ENCODE peak calls at places on chromosomes 16 and 17, in seven cellular contexts. One of them, this sample, is unnamed. For H3K9me2, the result is how much of the 10 kb centered on the place peaks cover.

GRCh38 chr17:73595068-73595865 is 49.0 kb downstream of the SDK2 start:
- DNase-seq in PC-3: no peak
- DNase-seq in SK-N-SH: peak
- DNase-seq in GM23338: peak
- DNase-seq in MM.1S: no peak
- DNase-seq in OCI-LY7: peak
- DNase-seq in HCT116: no peak
- DNase-seq in this sample: no peak

GRCh38 chr17:74259667-74260524 is 14.1 kb upstream of the DNAI2 start:
- DNase-seq in GM23338: peak
- DNase-seq in SK-N-SH: peak
- DNase-seq in HCT116: no peak
- DNase-seq in MM.1S: no peak
- DNase-seq in OCI-LY7: no peak
- DNase-seq in PC-3: peak
- DNase-seq in this sample: no peak

GRCh38 chr16:27179500-27180072 is 23.7 kb upstream of the KDM8 start:
- DNase-seq in GM23338: peak
- DNase-seq in MM.1S: peak
- DNase-seq in OCI-LY7: peak
- DNase-seq in HCT116: peak
- DNase-seq in SK-N-SH: peak
- DNase-seq in PC-3: peak
- DNase-seq in this sample: peak

GRCh38 chr17:28372203-28372944 is 880 bp downstream of the SARM1 start:
- DNase-seq in GM23338: peak
- DNase-seq in MM.1S: no peak
- DNase-seq in PC-3: no peak
- DNase-seq in SK-N-SH: peak
- DNase-seq in OCI-LY7: peak
- DNase-seq in HCT116: no peak
- DNase-seq in this sample: no peak

GRCh38 chr17:47066841-47067682 is 88.0 kb upstream of the RPRML start:
- DNase-seq in GM23338: peak
- DNase-seq in PC-3: peak
- DNase-seq in OCI-LY7: peak
- DNase-seq in MM.1S: peak
- DNase-seq in SK-N-SH: peak
- DNase-seq in HCT116: peak
- DNase-seq in this sample: peak

GRCh38 chr16:84785843-84786538 is 33.8 kb upstream of the CRISPLD2 start:
- DNase-seq in SK-N-SH: peak
- DNase-seq in MM.1S: no peak
- DNase-seq in GM23338: no peak
- DNase-seq in HCT116: no peak
- DNase-seq in PC-3: no peak
- DNase-seq in OCI-LY7: no peak
- DNase-seq in this sample: peak

GRCh38 chr17:339193-340061 is 13.2 kb downstream of the RPH3AL start:
- DNase-seq in MM.1S: no peak
- DNase-seq in GM23338: peak
- DNase-seq in HCT116: no peak
- DNase-seq in SK-N-SH: peak
- DNase-seq in OCI-LY7: no peak
- DNase-seq in PC-3: no peak
- DNase-seq in this sample: no peak

GRCh38 chr17:142876-143784 is 5.8 kb downstream of the SCGB1C2 start:
- DNase-seq in MM.1S: no peak
- DNase-seq in SK-N-SH: no peak
- DNase-seq in PC-3: no peak
- DNase-seq in OCI-LY7: no peak
- DNase-seq in GM23338: no peak
- DNase-seq in HCT116: no peak
- DNase-seq in this sample: no peak

GRCh38 chr16:24036614-24037013 is 200.8 kb downstream of the PRKCB start:
- DNase-seq in HCT116: peak
- DNase-seq in OCI-LY7: peak
- DNase-seq in MM.1S: peak
- DNase-seq in PC-3: peak
- DNase-seq in GM23338: peak
- DNase-seq in SK-N-SH: peak
- DNase-seq in this sample: peak

GRCh38 chr16:74909665-74910064 is 75.3 kb downstream of the WDR59 start:
- DNase-seq in PC-3: no peak
- DNase-seq in GM23338: no peak
- DNase-seq in HCT116: no peak
- DNase-seq in MM.1S: no peak
- DNase-seq in SK-N-SH: no peak
- DNase-seq in OCI-LY7: no peak
- DNase-seq in this sample: no peak

GRCh38 chr16:57800213-57801097 is 1.8 kb downstream of the KIFC3 start:
- DNase-seq in PC-3: no peak
- DNase-seq in MM.1S: no peak
- DNase-seq in HCT116: no peak
- DNase-seq in GM23338: no peak
- DNase-seq in OCI-LY7: no peak
- DNase-seq in SK-N-SH: peak
- DNase-seq in this sample: no peak

GRCh38 chr16:81575834-81576233 is 131.2 kb downstream of the CMIP start:
- DNase-seq in GM23338: no peak
- DNase-seq in PC-3: no peak
- DNase-seq in HCT116: no peak
- DNase-seq in MM.1S: no peak
- DNase-seq in OCI-LY7: no peak
- DNase-seq in SK-N-SH: no peak
- DNase-seq in this sample: no peak

GRCh38 chr17:81037026-81037782 is 2.3 kb downstream of the BAIAP2 start:
- DNase-seq in OCI-LY7: no peak
- DNase-seq in HCT116: no peak
- DNase-seq in GM23338: no peak
- DNase-seq in PC-3: peak
- DNase-seq in MM.1S: no peak
- DNase-seq in SK-N-SH: no peak
- DNase-seq in this sample: peak

GRCh38 chr16:64589836-64590235 is 532.0 kb downstream of the CDH11 start:
- DNase-seq in SK-N-SH: no peak
- DNase-seq in MM.1S: no peak
- DNase-seq in OCI-LY7: no peak
- DNase-seq in GM23338: no peak
- DNase-seq in PC-3: peak
- DNase-seq in HCT116: no peak
- DNase-seq in this sample: no peak

GRCh38 chr17:51224615-51225262 is 35.1 kb downstream of the MBTD1 start:
- DNase-seq in MM.1S: no peak
- DNase-seq in SK-N-SH: no peak
- DNase-seq in GM23338: no peak
- DNase-seq in OCI-LY7: peak
- DNase-seq in HCT116: no peak
- DNase-seq in PC-3: no peak
- DNase-seq in this sample: no peak

DNA sequence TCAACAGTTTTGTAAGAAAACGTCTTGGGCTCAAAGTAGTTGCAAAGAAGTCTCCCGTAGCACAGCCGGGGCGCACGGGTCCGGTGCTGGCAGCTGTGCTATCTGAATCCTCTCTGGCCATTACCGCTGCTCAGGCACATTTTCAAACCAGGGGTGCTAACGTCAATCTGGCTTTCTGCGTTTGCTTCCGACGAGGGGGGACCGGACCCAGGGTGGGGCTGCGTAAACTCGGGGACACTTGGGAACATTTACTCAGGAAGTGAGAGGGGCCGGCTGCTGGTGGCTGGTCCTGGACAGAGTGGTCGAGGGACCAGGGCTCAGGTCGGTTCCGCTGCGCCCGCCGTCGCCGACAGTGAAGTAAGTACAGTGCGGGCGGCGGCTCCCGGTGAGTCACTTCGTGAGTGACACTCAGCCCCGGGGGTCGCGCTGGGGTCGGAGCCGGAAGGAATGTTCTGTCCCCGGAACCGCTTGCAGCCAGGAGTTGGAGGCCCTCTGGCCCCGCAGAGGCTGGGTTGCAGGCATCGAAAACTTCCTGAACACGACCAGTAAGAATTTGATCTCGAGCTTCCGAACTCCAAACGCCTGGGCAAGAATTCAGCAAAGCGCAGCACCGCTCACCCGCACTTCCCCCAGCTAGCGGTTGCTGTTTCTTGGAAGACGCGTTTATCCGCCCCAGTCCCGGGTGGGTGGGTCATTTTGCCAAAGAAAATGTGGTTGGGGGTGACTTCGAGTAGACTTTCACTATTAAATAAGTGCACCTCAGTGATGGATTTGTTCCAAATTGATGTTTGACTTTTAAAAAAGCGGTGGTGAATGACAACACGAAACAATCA is 1.4 kb upstream of the HS3ST3B1 start:
- DNase-seq in OCI-LY7: no peak
- DNase-seq in GM23338: peak
- DNase-seq in MM.1S: no peak
- DNase-seq in HCT116: no peak
- DNase-seq in SK-N-SH: no peak
- DNase-seq in PC-3: no peak
- DNase-seq in this sample: no peak
- H3K9me2 ChIP-seq in OCI-LY7: under half
- H3K9me2 ChIP-seq in GM23338: under half
- H3K9me2 ChIP-seq in MM.1S: under half
- H3K9me2 ChIP-seq in HCT116: under half
- H3K9me2 ChIP-seq in SK-N-SH: under half
- H3K9me2 ChIP-seq in PC-3: under half
- H3K9me2 ChIP-seq in this sample: under half

GRCh38 chr16:28616636-28617035 is 6.8 kb upstream of the SULT1A1 start:
- DNase-seq in MM.1S: no peak
- DNase-seq in OCI-LY7: no peak
- DNase-seq in PC-3: no peak
- DNase-seq in HCT116: no peak
- DNase-seq in GM23338: no peak
- DNase-seq in SK-N-SH: no peak
- DNase-seq in this sample: peak

GRCh38 chr16:28609631-28610594 is at the start of gene SULT1A1:
- DNase-seq in GM23338: peak
- DNase-seq in HCT116: no peak
- DNase-seq in MM.1S: no peak
- DNase-seq in PC-3: no peak
- DNase-seq in SK-N-SH: peak
- DNase-seq in OCI-LY7: no peak
- DNase-seq in this sample: peak

GRCh38 chr16:28606291-28607115 is 3.3 kb downstream of the SULT1A1 start:
- DNase-seq in SK-N-SH: no peak
- DNase-seq in PC-3: no peak
- DNase-seq in MM.1S: no peak
- DNase-seq in HCT116: no peak
- DNase-seq in OCI-LY7: no peak
- DNase-seq in GM23338: no peak
- DNase-seq in this sample: no peak

GRCh38 chr16:28607116-28607623 is 2.7 kb downstream of the SULT1A1 start:
- DNase-seq in GM23338: no peak
- DNase-seq in PC-3: no peak
- DNase-seq in OCI-LY7: no peak
- DNase-seq in MM.1S: no peak
- DNase-seq in SK-N-SH: no peak
- DNase-seq in HCT116: no peak
- DNase-seq in this sample: no peak

DNA sequence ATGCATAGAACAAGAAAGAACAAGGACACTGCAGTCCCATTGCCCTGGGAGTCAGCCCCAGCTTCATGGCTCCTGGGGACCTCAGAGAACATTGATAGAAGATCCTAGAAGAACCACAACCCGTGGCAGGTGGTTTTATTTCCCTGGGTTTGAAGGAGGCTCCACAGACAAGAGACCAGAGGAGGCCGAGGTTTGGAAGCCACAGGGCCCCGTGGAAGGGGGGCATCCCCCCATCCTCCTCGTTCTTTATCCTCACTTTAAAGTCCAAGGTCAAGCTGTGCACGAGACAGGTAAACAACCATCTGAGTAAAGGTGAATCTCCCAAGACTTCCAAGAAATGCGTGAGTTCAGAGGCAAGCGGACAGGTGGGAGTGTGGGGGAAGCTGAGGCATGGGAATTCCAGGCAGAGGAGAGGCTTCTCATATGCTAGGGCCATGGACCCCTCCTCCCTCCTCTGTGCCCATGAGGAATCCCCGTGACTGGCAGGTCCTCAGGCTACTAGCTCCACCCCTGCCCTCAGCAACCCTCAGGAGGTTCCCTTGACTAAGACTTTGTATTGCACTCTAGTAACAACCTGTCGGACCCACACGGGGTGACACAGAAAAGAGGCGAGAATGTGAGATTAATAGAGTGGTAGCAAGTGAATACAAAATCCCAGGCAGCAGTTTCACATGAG is 889 bp upstream of the SULT1A1 start:
- DNase-seq in PC-3: no peak
- DNase-seq in OCI-LY7: no peak
- DNase-seq in HCT116: no peak
- DNase-seq in SK-N-SH: no peak
- DNase-seq in MM.1S: no peak
- DNase-seq in GM23338: peak
- DNase-seq in this sample: no peak
- H2AFZ ChIP-seq in PC-3: no peak
- H2AFZ ChIP-seq in OCI-LY7: no peak
- H2AFZ ChIP-seq in HCT116: no peak
- H2AFZ ChIP-seq in SK-N-SH: no peak
- H2AFZ ChIP-seq in MM.1S: no peak
- H2AFZ ChIP-seq in GM23338: no peak
- H2AFZ ChIP-seq in this sample: no peak

DNA sequence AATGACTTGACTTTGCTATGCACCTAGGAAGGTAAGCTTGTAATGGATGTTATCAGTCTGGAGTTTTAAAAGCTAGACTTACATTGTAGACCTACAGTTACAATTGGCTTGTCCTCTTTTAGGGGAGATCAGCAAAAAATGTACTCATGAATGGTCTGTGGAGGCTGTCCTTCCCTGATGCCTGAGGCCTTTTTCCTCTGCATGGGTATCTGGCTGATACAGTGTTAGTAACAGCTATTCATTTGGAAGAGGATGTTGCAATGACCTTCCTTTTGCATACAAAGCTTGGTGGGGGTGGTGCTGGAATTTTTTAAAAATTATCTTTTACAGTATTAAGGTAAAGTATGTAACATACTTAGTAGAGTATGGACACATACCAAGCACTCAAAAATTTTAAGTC is 525.5 kb downstream of the KIF2B start:
- DNase-seq in MM.1S: no peak
- DNase-seq in GM23338: no peak
- DNase-seq in OCI-LY7: no peak
- DNase-seq in HCT116: no peak
- DNase-seq in SK-N-SH: no peak
- DNase-seq in PC-3: no peak
- DNase-seq in this sample: no peak
- H3K9me2 ChIP-seq in MM.1S: under half
- H3K9me2 ChIP-seq in GM23338: under half
- H3K9me2 ChIP-seq in OCI-LY7: under half
- H3K9me2 ChIP-seq in HCT116: under half
- H3K9me2 ChIP-seq in SK-N-SH: under half
- H3K9me2 ChIP-seq in PC-3: under half
- H3K9me2 ChIP-seq in this sample: under half

DNA sequence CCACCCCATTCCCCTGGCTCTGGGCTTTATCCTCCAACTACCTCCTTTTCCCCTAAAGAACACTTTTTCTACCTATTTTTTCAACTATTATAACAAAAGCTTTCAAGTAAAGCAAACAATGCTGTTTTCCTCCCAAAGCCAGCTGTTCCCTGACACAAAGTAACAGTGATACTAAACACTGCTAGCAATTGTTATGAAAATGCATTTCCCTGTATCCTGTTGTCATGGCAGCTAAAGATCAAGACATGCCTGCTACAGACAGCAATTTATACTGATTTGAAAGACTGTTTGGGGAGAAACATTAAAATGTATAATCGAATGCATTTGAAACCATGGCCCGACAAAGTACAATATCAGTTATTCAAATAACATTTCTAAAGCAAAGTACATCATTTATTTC is 89.2 kb downstream of the CHD9NB start:
- DNase-seq in HCT116: no peak
- DNase-seq in OCI-LY7: no peak
- DNase-seq in GM23338: peak
- DNase-seq in SK-N-SH: no peak
- DNase-seq in PC-3: peak
- DNase-seq in MM.1S: no peak
- DNase-seq in this sample: no peak
- H2AFZ ChIP-seq in HCT116: no peak
- H2AFZ ChIP-seq in OCI-LY7: no peak
- H2AFZ ChIP-seq in GM23338: no peak
- H2AFZ ChIP-seq in SK-N-SH: no peak
- H2AFZ ChIP-seq in PC-3: no peak
- H2AFZ ChIP-seq in MM.1S: no peak
- H2AFZ ChIP-seq in this sample: no peak